ENCODE peak calls at places on chromosomes 4 and X, in four cellular contexts. L is A172; F is neural crest cell; Q is activated CD4-positive, alpha-beta T cell treated with anti-CD3 and anti-CD28 coated beads, Interleukin-2, amount 50 U/mL, for 4 hours. E is an unnamed sample.
A peak's percentile ranks its signal among the peaks of the same experiment; 100 is the strongest.

GRCh38 chr4:125434136-125434535 is 119.4 kb downstream of the FAT4 start:
- DNase-seq in L (no peak), F (no peak), Q (no peak), E (no peak)

GRCh38 chrX:54785901-54786300 is 12.2 kb downstream of the ITIH6 start:
- DNase-seq in L (no peak), F (no peak), Q (no peak), E (no peak)

GRCh38 chr4:123168812-123169211 is 227.8 kb upstream of the SPRY1 start:
- DNase-seq in L (no peak), F (no peak), Q (no peak), E (no peak)

GRCh38 chr4:13530823-13531608 is 13.3 kb downstream of the NKX3-2 start:
- DNase-seq in L (no peak), F (no peak), Q (no peak), E (no peak)

GRCh38 chrX:103513476-103514108 is 5.7 kb downstream of the RAB40A start:
- DNase-seq in L (no peak), F (no peak), Q (no peak), E (no peak)

GRCh38 chrX:40132751-40133150 is 35.0 kb upstream of the BCOR start:
- DNase-seq in L (peak; percentile 85), F (no peak), Q (no peak), E (no peak)

GRCh38 chr4:128359422-128359821 is 71.8 kb upstream of the PGRMC2 start:
- DNase-seq in L (no peak), F (no peak), Q (no peak), E (no peak)

GRCh38 chr4:8322794-8323704 is 53.5 kb downstream of the HTRA3 start:
- DNase-seq in L (no peak), F (no peak), Q (no peak), E (peak; percentile 36)

GRCh38 chr4:10115271-10115656 is 1.3 kb downstream of the WDR1 start:
- DNase-seq in L (no peak), F (no peak), Q (no peak), E (no peak)

GRCh38 chrX:27254663-27255062 is 208.5 kb downstream of the PPP4R3C start:
- DNase-seq in L (no peak), F (no peak), Q (no peak), E (no peak)

GRCh38 chr4:73723029-73723428 is 17.3 kb upstream of the CXCL8 start:
- DNase-seq in L (no peak), F (no peak), Q (no peak), E (no peak)

GRCh38 chr4:182348947-182349346 is 105.7 kb downstream of the TENM3 start:
- DNase-seq in L (no peak), F (no peak), Q (no peak), E (no peak)

GRCh38 chrX:41559662-41560061 is 112.5 kb downstream of the NYX start:
- DNase-seq in L (peak; percentile 27), F (no peak), Q (peak; percentile 24), E (no peak)

GRCh38 chrX:1244164-1245076 is 24.2 kb upstream of the CSF2RA start:
- DNase-seq in L (peak; percentile 29), F (peak; percentile 26), Q (no peak), E (peak; percentile 66)

GRCh38 chrX:17425551-17425950 is 50.6 kb downstream of the NHS start:
- DNase-seq in L (no peak), F (no peak), Q (no peak), E (no peak)

GRCh38 chr4:176340871-176341685 is 21.3 kb downstream of the SPCS3 start:
- DNase-seq in L (peak; percentile 44), F (peak; percentile 13), Q (no peak), E (no peak)

GRCh38 chrX:1427756-1428155 is 25.0 kb downstream of the ASMTL start:
- DNase-seq in L (no peak), F (no peak), Q (no peak), E (peak; percentile 69)

GRCh38 chr4:1471443-1472147 is 65.4 kb upstream of the NKX1-1 start:
- DNase-seq in L (no peak), F (no peak), Q (no peak), E (no peak)

GRCh38 chrX:69988955-69989394 is 60.8 kb downstream of the AWAT2 start:
- DNase-seq in L (no peak), F (no peak), Q (no peak), E (no peak)

GRCh38 chr4:40196724-40197281 is at the start of gene RHOH:
- DNase-seq in L (no peak), F (no peak), Q (peak; percentile 69), E (peak; percentile 83)

GRCh38 chrX:74924449-74925209 is 623 bp downstream of the NEXMIF start:
- DNase-seq in L (no peak), F (peak; percentile 37), Q (peak; percentile 12), E (peak; percentile 80)

GRCh38 chr4:120018786-120019185 is 47.9 kb downstream of the MAD2L1 start:
- DNase-seq in L (no peak), F (no peak), Q (no peak), E (no peak)

GRCh38 chr4:159428293-159428692 is 325.4 kb downstream of the RAPGEF2 start:
- DNase-seq in L (no peak), F (no peak), Q (no peak), E (no peak)

GRCh38 chr4:156598138-156598681 is 373.4 kb downstream of the PDGFC start:
- DNase-seq in L (peak; percentile 52), F (no peak), Q (no peak), E (no peak)

GRCh38 chrX:12947545-12948235 is 27.2 kb upstream of the TMSB4X start:
- DNase-seq in L (no peak), F (no peak), Q (no peak), E (no peak)

GRCh38 chrX:81304545-81304944 is 102.6 kb downstream of the SH3BGRL start:
- DNase-seq in L (no peak), F (no peak), Q (no peak), E (no peak)

GRCh38 chr4:74523076-74523475 is 78.1 kb downstream of the AREG start:
- DNase-seq in L (no peak), F (no peak), Q (no peak), E (no peak)

GRCh38 chr4:2822461-2823300 is 21.0 kb upstream of the ADD1 start:
- DNase-seq in L (no peak), F (no peak), Q (no peak), E (peak; percentile 69)

GRCh38 chr4:38049545-38050170 is 89.5 kb downstream of the PTTG2 start:
- DNase-seq in L (no peak), F (no peak), Q (no peak), E (no peak)

GRCh38 chr4:130336585-130337217 is 1240.7 kb downstream of the C4orf33 start:
- DNase-seq in L (peak; percentile 22), F (no peak), Q (no peak), E (no peak)

E was measured in spleen.